ENCODE peak calls at places on chromosomes 12 and 14, in eight cellular contexts. One of them, this sample, is unnamed.

GRCh38 chr14:83975435-83976222 is 1554.3 kb upstream of the FLRT2 start:
- DNase-seq in erythroblast: no peak
- DNase-seq in NCI-H2081: no peak
- DNase-seq in mammary epithelial cell: no peak
- DNase-seq in heart right ventricle: peak
- DNase-seq in PC-3: no peak
- DNase-seq in HEK293T: no peak
- DNase-seq in NCI-H1092 treated with DMSO at 0.1 percent for 48 hours: no peak
- DNase-seq in this sample: no peak

GRCh38 chr12:40168868-40169267 is 55.9 kb upstream of the LRRK2 start:
- DNase-seq in erythroblast: no peak
- DNase-seq in NCI-H2081: no peak
- DNase-seq in mammary epithelial cell: no peak
- DNase-seq in heart right ventricle: no peak
- DNase-seq in PC-3: no peak
- DNase-seq in HEK293T: no peak
- DNase-seq in NCI-H1092 treated with DMSO at 0.1 percent for 48 hours: no peak
- DNase-seq in this sample: no peak

GRCh38 chr12:42691991-42692557 is 102.5 kb upstream of the PRICKLE1 start:
- DNase-seq in erythroblast: no peak
- DNase-seq in NCI-H2081: no peak
- DNase-seq in mammary epithelial cell: no peak
- DNase-seq in heart right ventricle: no peak
- DNase-seq in PC-3: no peak
- DNase-seq in HEK293T: no peak
- DNase-seq in NCI-H1092 treated with DMSO at 0.1 percent for 48 hours: no peak
- DNase-seq in this sample: peak

GRCh38 chr14:90599339-90599738 is 202.5 kb downstream of the CALM1 start:
- DNase-seq in erythroblast: no peak
- DNase-seq in NCI-H2081: no peak
- DNase-seq in mammary epithelial cell: no peak
- DNase-seq in heart right ventricle: no peak
- DNase-seq in PC-3: no peak
- DNase-seq in HEK293T: no peak
- DNase-seq in NCI-H1092 treated with DMSO at 0.1 percent for 48 hours: no peak
- DNase-seq in this sample: no peak

GRCh38 chr14:103594265-103594664 is 31.5 kb downstream of the COA8 start:
- DNase-seq in erythroblast: no peak
- DNase-seq in NCI-H2081: peak
- DNase-seq in mammary epithelial cell: peak
- DNase-seq in heart right ventricle: peak
- DNase-seq in PC-3: peak
- DNase-seq in HEK293T: no peak
- DNase-seq in NCI-H1092 treated with DMSO at 0.1 percent for 48 hours: peak
- DNase-seq in this sample: no peak

GRCh38 chr12:127984386-127985055 is 282.4 kb upstream of the TMEM132C start:
- DNase-seq in erythroblast: no peak
- DNase-seq in NCI-H2081: no peak
- DNase-seq in mammary epithelial cell: no peak
- DNase-seq in heart right ventricle: no peak
- DNase-seq in PC-3: peak
- DNase-seq in HEK293T: no peak
- DNase-seq in NCI-H1092 treated with DMSO at 0.1 percent for 48 hours: no peak
- DNase-seq in this sample: no peak

GRCh38 chr12:121278450-121279375 is 17.8 kb downstream of the CAMKK2 start:
- DNase-seq in erythroblast: no peak
- DNase-seq in NCI-H2081: no peak
- DNase-seq in mammary epithelial cell: no peak
- DNase-seq in heart right ventricle: peak
- DNase-seq in PC-3: no peak
- DNase-seq in HEK293T: no peak
- DNase-seq in NCI-H1092 treated with DMSO at 0.1 percent for 48 hours: no peak
- DNase-seq in this sample: peak

GRCh38 chr12:92297932-92298681 is 152.5 kb upstream of the BTG1 start:
- DNase-seq in erythroblast: no peak
- DNase-seq in NCI-H2081: no peak
- DNase-seq in mammary epithelial cell: peak
- DNase-seq in heart right ventricle: no peak
- DNase-seq in PC-3: no peak
- DNase-seq in HEK293T: no peak
- DNase-seq in NCI-H1092 treated with DMSO at 0.1 percent for 48 hours: no peak
- DNase-seq in this sample: peak

GRCh38 chr14:54797556-54797955 is 105.1 kb downstream of the GCH1 start:
- DNase-seq in erythroblast: no peak
- DNase-seq in NCI-H2081: no peak
- DNase-seq in mammary epithelial cell: no peak
- DNase-seq in heart right ventricle: no peak
- DNase-seq in PC-3: no peak
- DNase-seq in HEK293T: no peak
- DNase-seq in NCI-H1092 treated with DMSO at 0.1 percent for 48 hours: no peak
- DNase-seq in this sample: no peak

GRCh38 chr12:94111290-94111689 is 37.1 kb upstream of the PLXNC1 start:
- DNase-seq in erythroblast: no peak
- DNase-seq in NCI-H2081: no peak
- DNase-seq in mammary epithelial cell: no peak
- DNase-seq in heart right ventricle: no peak
- DNase-seq in PC-3: no peak
- DNase-seq in HEK293T: no peak
- DNase-seq in NCI-H1092 treated with DMSO at 0.1 percent for 48 hours: no peak
- DNase-seq in this sample: no peak

GRCh38 chr12:31585271-31585670 is 5.7 kb downstream of the DENND5B start:
- DNase-seq in erythroblast: no peak
- DNase-seq in NCI-H2081: no peak
- DNase-seq in mammary epithelial cell: no peak
- DNase-seq in heart right ventricle: no peak
- DNase-seq in PC-3: peak
- DNase-seq in HEK293T: no peak
- DNase-seq in NCI-H1092 treated with DMSO at 0.1 percent for 48 hours: no peak
- DNase-seq in this sample: no peak

GRCh38 chr14:64387232-64387737 is 868 bp upstream of the MTHFD1 start:
- DNase-seq in erythroblast: peak
- DNase-seq in NCI-H2081: peak
- DNase-seq in mammary epithelial cell: peak
- DNase-seq in heart right ventricle: no peak
- DNase-seq in PC-3: peak
- DNase-seq in HEK293T: peak
- DNase-seq in NCI-H1092 treated with DMSO at 0.1 percent for 48 hours: peak
- DNase-seq in this sample: no peak

GRCh38 chr14:93960108-93960475 is 16.3 kb downstream of the ASB2 start:
- DNase-seq in erythroblast: no peak
- DNase-seq in NCI-H2081: no peak
- DNase-seq in mammary epithelial cell: no peak
- DNase-seq in heart right ventricle: no peak
- DNase-seq in PC-3: no peak
- DNase-seq in HEK293T: no peak
- DNase-seq in NCI-H1092 treated with DMSO at 0.1 percent for 48 hours: no peak
- DNase-seq in this sample: no peak

GRCh38 chr12:120748242-120748641 is 22.6 kb downstream of the ACADS start:
- DNase-seq in erythroblast: no peak
- DNase-seq in NCI-H2081: no peak
- DNase-seq in mammary epithelial cell: no peak
- DNase-seq in heart right ventricle: no peak
- DNase-seq in PC-3: no peak
- DNase-seq in HEK293T: no peak
- DNase-seq in NCI-H1092 treated with DMSO at 0.1 percent for 48 hours: no peak
- DNase-seq in this sample: no peak

This sample was measured in OCI-M1.